ENCODE peak calls at places on chromosome 14, in seven cellular contexts. X is cardiac muscle cell; F is PC-3; Z is hepatocyte; S is GM12865; N is CD4-positive, alpha-beta T cell; O is A549. T is an unnamed sample.

GRCh38 chr14:100498068-100498467 is 89.1 kb downstream of the BEGAIN start:
- DNase-seq in X (no peak), F (no peak), Z (no peak), S (no peak), N (no peak), O (no peak), T (no peak)

GRCh38 chr14:95758331-95758730 is 44.4 kb upstream of the TCL1A start:
- DNase-seq in X (no peak), F (no peak), Z (no peak), S (no peak), N (no peak), O (no peak), T (no peak)

GRCh38 chr14:102461490-102462317 is 47.9 kb downstream of the ANKRD9 start:
- DNase-seq in X (no peak), F (no peak), Z (no peak), S (no peak), N (no peak), O (no peak), T (peak; percentile 22)

GRCh38 chr14:99881011-99881410 is 87.8 kb downstream of the EML1 start:
- DNase-seq in X (no peak), F (no peak), Z (no peak), S (no peak), N (no peak), O (no peak), T (peak; percentile 52)

GRCh38 chr14:60658116-60658515 is 8.8 kb upstream of the SIX1 start:
- DNase-seq in X (no peak), F (peak; percentile 8), Z (no peak), S (no peak), N (no peak), O (no peak), T (no peak)

GRCh38 chr14:87888136-87888999 is 104.6 kb downstream of the GALC start:
- DNase-seq in X (peak; percentile 19), F (peak; percentile 31), Z (peak; percentile 12), S (peak; percentile 35), N (no peak), O (peak; percentile 31), T (peak; percentile 19)

GRCh38 chr14:104821971-104822608 is 21.2 kb downstream of the ZBTB42 start:
- DNase-seq in X (no peak), F (no peak), Z (peak; percentile 4), S (no peak), N (no peak), O (no peak), T (no peak)

GRCh38 chr14:69360438-69361108 is 37.5 kb downstream of the ERH start:
- DNase-seq in X (no peak), F (no peak), Z (no peak), S (peak; percentile 53), N (no peak), O (no peak), T (no peak)

GRCh38 chr14:94690896-94691657 is 78.8 kb downstream of the GSC start:
- DNase-seq in X (no peak), F (no peak), Z (no peak), S (no peak), N (no peak), O (no peak), T (no peak)

GRCh38 chr14:52553002-52553670 is 500 bp downstream of the GPR137C start:
- DNase-seq in X (peak; percentile 68), F (peak; percentile 28), Z (peak; percentile 68), S (peak; percentile 54), N (peak; percentile 40), O (no peak), T (peak; percentile 2)

GRCh38 chr14:73712540-73713141 is 1.5 kb downstream of the PNMA1 start:
- DNase-seq in X (peak; percentile 38), F (peak; percentile 33), Z (peak; percentile 37), S (peak; percentile 67), N (no peak), O (no peak), T (peak; percentile 25)

GRCh38 chr14:29039171-29039570 is 272.6 kb downstream of the FOXG1 start:
- DNase-seq in X (no peak), F (peak; percentile 11), Z (no peak), S (no peak), N (no peak), O (no peak), T (peak; percentile 33)

GRCh38 chr14:69687963-69688649 is 76.7 kb downstream of the SUSD6 start:
- DNase-seq in X (no peak), F (no peak), Z (no peak), S (no peak), N (no peak), O (no peak), T (no peak)

GRCh38 chr14:93019367-93019843 is 96.3 kb downstream of the ITPK1 start:
- DNase-seq in X (no peak), F (no peak), Z (peak; percentile 51), S (no peak), N (no peak), O (no peak), T (no peak)

GRCh38 chr14:95686935-95687334 is 709 bp downstream of the TCL1B start:
- DNase-seq in X (no peak), F (no peak), Z (no peak), S (no peak), N (no peak), O (no peak), T (no peak)

GRCh38 chr14:100295376-100296105 is 10.7 kb downstream of the SLC25A29 start:
- DNase-seq in X (no peak), F (no peak), Z (no peak), S (no peak), N (no peak), O (no peak), T (no peak)

GRCh38 chr14:89417111-89417468 is at the start of gene FOXN3:
- DNase-seq in X (peak; percentile 94), F (peak; percentile 90), Z (peak; percentile 95), S (peak; percentile 95), N (peak; percentile 83), O (peak; percentile 87), T (peak; percentile 86)

GRCh38 chr14:99036594-99037293 is 235.3 kb downstream of the BCL11B start:
- DNase-seq in X (no peak), F (no peak), Z (no peak), S (no peak), N (no peak), O (no peak), T (no peak)

GRCh38 chr14:51847489-51847796 is 13.0 kb upstream of the GNG2 start:
- DNase-seq in X (no peak), F (no peak), Z (no peak), S (no peak), N (no peak), O (no peak), T (no peak)

GRCh38 chr14:104984056-104984894 is 1.3 kb upstream of the CLBA1 start:
- DNase-seq in X (no peak), F (no peak), Z (peak; percentile 3), S (no peak), N (no peak), O (no peak), T (no peak)

GRCh38 chr14:36653412-36653811 is 8.2 kb upstream of the PAX9 start:
- DNase-seq in X (no peak), F (no peak), Z (no peak), S (no peak), N (no peak), O (no peak), T (no peak)
- TF ChIP-seq CTCF in X (no peak), F (no peak), Z (no peak), S (no peak), N (no peak), O (no peak), T (no peak)

DNA sequence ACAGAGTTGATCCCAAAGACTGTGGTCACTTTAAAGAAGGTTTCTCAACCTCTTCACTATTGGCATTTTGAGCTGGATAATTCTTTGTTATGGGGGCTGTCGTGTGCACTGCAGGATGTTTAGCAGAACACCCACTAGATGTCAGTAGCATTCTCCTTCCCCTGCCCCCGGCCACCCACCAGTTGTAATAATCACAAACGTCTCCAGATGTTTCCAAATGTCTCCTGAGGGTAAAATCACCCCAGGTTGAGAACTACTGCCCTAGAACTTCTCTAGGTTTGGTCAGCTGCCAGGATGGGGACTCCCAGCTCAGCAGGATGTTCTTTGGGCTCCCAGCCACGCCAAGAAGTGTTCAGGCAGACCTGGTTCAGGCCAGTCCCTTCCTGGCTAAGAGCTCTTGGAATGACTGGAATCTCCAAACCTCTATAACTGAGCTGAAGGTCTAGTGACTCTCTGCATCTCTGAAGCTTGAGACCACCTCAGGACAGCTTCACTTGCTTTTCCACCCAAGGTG is 12.5 kb upstream of the AJUBA start:
- DNase-seq in X (peak; percentile 49), F (peak; percentile 52), Z (peak; percentile 64), S (peak; percentile 55), N (peak; percentile 11), O (peak; percentile 40), T (peak; percentile 52)
- TF ChIP-seq CTCF in X (peak; percentile 66), F (peak; percentile 76), Z (peak; percentile 63), S (peak; percentile 60), N (peak; percentile 59), O (peak; percentile 60), T (peak; percentile 64)

GRCh38 chr14:53946404-53947400 is 9.9 kb downstream of the BMP4 start:
- DNase-seq in X (peak; percentile 67), F (no peak), Z (peak; percentile 65), S (no peak), N (no peak), O (no peak), T (no peak)
- TF ChIP-seq CTCF in X (no peak), F (no peak), Z (peak; percentile 33), S (no peak), N (no peak), O (no peak), T (no peak)

GRCh38 chr14:59277659-59278058 is 89.2 kb downstream of the DAAM1 start:
- DNase-seq in X (no peak), F (no peak), Z (no peak), S (peak; percentile 16), N (no peak), O (no peak), T (no peak)
- TF ChIP-seq CTCF in X (no peak), F (no peak), Z (no peak), S (no peak), N (no peak), O (no peak), T (no peak)

GRCh38 chr14:31456841-31457664 is at the start of gene DTD2:
- DNase-seq in X (peak; percentile 97), F (peak; percentile 99), Z (peak; percentile 98), S (peak; percentile 96), N (peak; percentile 91), O (peak; percentile 96), T (peak; percentile 92)
- TF ChIP-seq CTCF in X (no peak), F (no peak), Z (no peak), S (no peak), N (no peak), O (no peak), T (no peak)

GRCh38 chr14:67599698-67600561 is at the start of gene PIGH:
- DNase-seq in X (peak; percentile 90), F (peak; percentile 88), Z (peak; percentile 95), S (peak; percentile 95), N (peak; percentile 95), O (peak; percentile 87), T (peak; percentile 80)
- TF ChIP-seq CTCF in X (peak; percentile 64), F (peak; percentile 63), Z (peak; percentile 55), S (peak; percentile 56), N (peak; percentile 75), O (peak; percentile 56), T (peak; percentile 58)

GRCh38 chr14:81211844-81212243 is 8.9 kb downstream of the GTF2A1 start:
- DNase-seq in X (peak; percentile 38), F (peak; percentile 38), Z (peak; percentile 30), S (peak; percentile 54), N (peak; percentile 15), O (peak; percentile 37), T (peak; percentile 44)
- TF ChIP-seq CTCF in X (peak; percentile 31), F (peak; percentile 59), Z (peak; percentile 50), S (peak; percentile 44), N (peak; percentile 46), O (peak; percentile 40), T (peak; percentile 48)